ENCODE peak calls at places on chromosome 10, in eight cellular contexts. M is MCF 10A; Y is amniotic epithelial cell; H is CD8-positive, alpha-beta T cell; P is upper lobe of left lung; L is NCI-H2081; O is C1 segment of cervical spinal cord; Z is head of caudate nucleus. D is an unnamed sample.

GRCh38 chr10:35336921-35337741 is 822 bp downstream of the CCNY start:
- DNase-seq in L (no peak), M (peak), H (no peak), O (peak), Y (no peak), Z (peak), P (peak), D (peak)

GRCh38 chr10:117617664-117618063 is 75.1 kb downstream of the EMX2 start:
- DNase-seq in Z (no peak), H (no peak), O (no peak), P (no peak), Y (no peak), M (no peak), L (no peak), D (no peak)

GRCh38 chr10:100802607-100803006 is 57.2 kb downstream of the PAX2 start:
- DNase-seq in L (no peak), M (no peak), Z (no peak), Y (no peak), P (no peak), O (no peak), H (no peak), D (no peak)

GRCh38 chr10:79079490-79080355 is 11.0 kb downstream of the ZMIZ1 start:
- DNase-seq in L (no peak), O (no peak), H (no peak), Z (no peak), M (peak), P (peak), Y (peak), D (no peak)

GRCh38 chr10:5573968-5574641 is 49.3 kb downstream of the CALML3 start:
- DNase-seq in O (no peak), L (no peak), M (no peak), Z (no peak), Y (peak), H (no peak), P (no peak), D (no peak)

GRCh38 chr10:132606536-132607316 is 69.1 kb downstream of the INPP5A start:
- DNase-seq in L (no peak), Z (peak), M (no peak), P (peak), O (peak), Y (no peak), H (no peak), D (no peak)

GRCh38 chr10:71032887-71033286 is 144.5 kb upstream of the PCBD1 start:
- DNase-seq in M (no peak), Z (no peak), H (no peak), Y (no peak), L (no peak), O (no peak), P (no peak), D (no peak)

GRCh38 chr10:44715081-44715480 is 196.1 kb upstream of the TMEM72 start:
- DNase-seq in P (no peak), H (no peak), L (no peak), M (no peak), O (no peak), Y (no peak), Z (no peak), D (no peak)

GRCh38 chr10:59865101-59865500 is 41.3 kb downstream of the CCDC6 start:
- DNase-seq in M (peak), Z (no peak), H (no peak), P (peak), O (no peak), L (peak), Y (peak), D (peak)

GRCh38 chr10:71629131-71629530 is 90.4 kb downstream of the C10orf105 start:
- DNase-seq in M (no peak), P (no peak), H (no peak), Z (no peak), L (no peak), Y (no peak), O (no peak), D (no peak)

GRCh38 chr10:47346572-47347302 is 1.4 kb upstream of the RBP3 start:
- DNase-seq in M (peak), Y (no peak), O (no peak), L (peak), H (no peak), Z (no peak), P (peak), D (no peak)

GRCh38 chr10:6242089-6242488 is 39.4 kb downstream of the PFKFB3 start:
- DNase-seq in H (no peak), O (no peak), M (no peak), Z (no peak), L (no peak), Y (no peak), P (no peak), D (no peak)

GRCh38 chr10:69828115-69828870 is 26.6 kb downstream of the COL13A1 start:
- DNase-seq in Y (no peak), L (no peak), P (no peak), H (no peak), M (no peak), Z (no peak), O (no peak), D (no peak)

GRCh38 chr10:124384591-124385190 is 34.0 kb downstream of the OAT start:
- DNase-seq in P (no peak), Y (no peak), Z (peak), H (no peak), O (no peak), L (no peak), M (no peak), D (no peak)

GRCh38 chr10:77349226-77349625 is 288.4 kb downstream of the KCNMA1 start:
- DNase-seq in L (no peak), Z (no peak), Y (peak), M (no peak), H (no peak), P (no peak), O (no peak), D (no peak)

GRCh38 chr10:4984971-4985594 is 18.6 kb downstream of the AKR1C2 start:
- DNase-seq in P (no peak), M (no peak), H (no peak), L (no peak), Z (no peak), O (no peak), Y (peak), D (no peak)

GRCh38 chr10:30985552-30985951 is 46.1 kb downstream of the ZNF438 start:
- DNase-seq in O (no peak), P (no peak), H (no peak), Y (peak), Z (no peak), M (peak), L (no peak), D (peak)

GRCh38 chr10:131697461-131698128 is 203.2 kb upstream of the PPP2R2D start:
- DNase-seq in H (no peak), O (no peak), L (no peak), M (no peak), Z (no peak), Y (no peak), P (no peak), D (no peak)

GRCh38 chr10:51888263-51888662 is 188.9 kb upstream of the CSTF2T start:
- DNase-seq in L (no peak), Z (no peak), H (no peak), M (no peak), O (no peak), P (no peak), Y (no peak), D (no peak)

GRCh38 chr10:71259815-71260501 is 47.6 kb downstream of the UNC5B start:
- DNase-seq in H (no peak), P (peak), Z (no peak), O (no peak), Y (no peak), L (no peak), M (peak), D (peak)

GRCh38 chr10:6958723-6959122 is 378.6 kb upstream of the PRKCQ start:
- DNase-seq in Z (no peak), M (no peak), Y (no peak), P (no peak), H (no peak), L (no peak), O (no peak), D (no peak)

GRCh38 chr10:22682237-22683192 is 31.9 kb downstream of the PIP4K2A start:
- DNase-seq in L (no peak), M (peak), Y (peak), H (peak), Z (no peak), P (no peak), O (no peak), D (peak)

GRCh38 chr10:124674768-124675222 is 69.4 kb downstream of the FAM53B start:
- DNase-seq in M (no peak), H (no peak), P (peak), L (no peak), Z (no peak), O (no peak), Y (peak), D (no peak)

GRCh38 chr10:42971251-42971599 is 105.6 kb upstream of the RET start:
- DNase-seq in O (no peak), M (no peak), L (no peak), Z (no peak), P (no peak), H (no peak), Y (no peak), D (no peak)

GRCh38 chr10:122126763-122127659 is 138.0 kb downstream of the TACC2 start:
- DNase-seq in M (peak), P (peak), L (no peak), H (no peak), O (no peak), Z (no peak), Y (peak), D (peak)

GRCh38 chr10:43049081-43049551 is 27.8 kb upstream of the RET start:
- DNase-seq in P (peak), H (no peak), L (no peak), Y (no peak), M (no peak), O (no peak), Z (peak), D (no peak)

GRCh38 chr10:119700321-119700954 is 25.4 kb upstream of the INPP5F start:
- DNase-seq in M (no peak), Y (no peak), Z (no peak), H (no peak), O (no peak), L (no peak), P (no peak), D (no peak)

GRCh38 chr10:127145173-127145572 is 51.2 kb downstream of the INSYN2A start:
- DNase-seq in P (no peak), Y (peak), H (no peak), M (peak), Z (no peak), O (no peak), L (no peak), D (peak)

GRCh38 chr10:129742742-129743550 is 221.1 kb downstream of the EBF3 start:
- DNase-seq in O (no peak), P (no peak), M (no peak), H (no peak), L (no peak), Z (no peak), Y (no peak), D (no peak)

GRCh38 chr10:117662126-117662525 is 119.6 kb downstream of the EMX2 start:
- DNase-seq in O (no peak), Y (no peak), M (no peak), H (no peak), Z (no peak), P (no peak), L (no peak), D (no peak)

GRCh38 chr10:18879284-18879683 is 169.3 kb upstream of the MALRD1 start:
- DNase-seq in M (no peak), P (no peak), H (no peak), L (no peak), Z (no peak), Y (no peak), O (no peak), D (no peak)

GRCh38 chr10:27822286-27822685 is 76.7 kb upstream of the MKX start:
- DNase-seq in L (no peak), O (no peak), P (no peak), H (no peak), M (no peak), Y (no peak), Z (no peak), D (no peak)

GRCh38 chr10:3887885-3888476 is 103.0 kb upstream of the KLF6 start:
- DNase-seq in M (peak), L (no peak), Y (peak), P (peak), Z (no peak), H (peak), O (no peak), D (peak)

GRCh38 chr10:131762789-131763696 is 137.8 kb upstream of the PPP2R2D start:
- DNase-seq in M (no peak), H (no peak), L (no peak), Z (no peak), Y (no peak), P (no peak), O (no peak), D (no peak)

GRCh38 chr10:16274911-16275310 is 161.9 kb upstream of the PTER start:
- DNase-seq in L (no peak), Z (no peak), P (no peak), Y (no peak), M (no peak), H (no peak), O (no peak), D (no peak)